ENCODE peak calls at places on chromosomes 7 and 10, in five cellular contexts. One of them, this sample, is unnamed.

GRCh38 chr7:149625339-149625946 is 127.8 kb upstream of the ZNF746 start:
- DNase-seq in CD8-positive, alpha-beta T cell: peak
- DNase-seq in stimulated activated CD8-positive, alpha-beta memory T cell treated with anti-CD3 and anti-CD28 coated beads, Interleukin-7, amount 100 ng/mL, for 1 hour: no peak
- DNase-seq in hypothalamus: no peak
- DNase-seq in foreskin fibroblast: peak
- DNase-seq in this sample: peak

GRCh38 chr10:88070080-88070880 is 206.9 kb downstream of the PTEN start:
- DNase-seq in CD8-positive, alpha-beta T cell: no peak
- DNase-seq in stimulated activated CD8-positive, alpha-beta memory T cell treated with anti-CD3 and anti-CD28 coated beads, Interleukin-7, amount 100 ng/mL, for 1 hour: no peak
- DNase-seq in hypothalamus: no peak
- DNase-seq in foreskin fibroblast: peak
- DNase-seq in this sample: no peak

GRCh38 chr7:71883415-71883814 is 528.7 kb downstream of the CALN1 start:
- DNase-seq in CD8-positive, alpha-beta T cell: no peak
- DNase-seq in stimulated activated CD8-positive, alpha-beta memory T cell treated with anti-CD3 and anti-CD28 coated beads, Interleukin-7, amount 100 ng/mL, for 1 hour: no peak
- DNase-seq in hypothalamus: no peak
- DNase-seq in foreskin fibroblast: no peak
- DNase-seq in this sample: no peak

GRCh38 chr7:19118896-19119301 is 1.5 kb upstream of the TWIST1 start:
- DNase-seq in CD8-positive, alpha-beta T cell: no peak
- DNase-seq in stimulated activated CD8-positive, alpha-beta memory T cell treated with anti-CD3 and anti-CD28 coated beads, Interleukin-7, amount 100 ng/mL, for 1 hour: no peak
- DNase-seq in hypothalamus: no peak
- DNase-seq in foreskin fibroblast: peak
- DNase-seq in this sample: no peak

GRCh38 chr10:60646966-60647796 is 131.1 kb upstream of the CDK1 start:
- DNase-seq in CD8-positive, alpha-beta T cell: peak
- DNase-seq in stimulated activated CD8-positive, alpha-beta memory T cell treated with anti-CD3 and anti-CD28 coated beads, Interleukin-7, amount 100 ng/mL, for 1 hour: no peak
- DNase-seq in hypothalamus: no peak
- DNase-seq in foreskin fibroblast: peak
- DNase-seq in this sample: peak

GRCh38 chr10:112230325-112230988 is 46.9 kb upstream of the GPAM start:
- DNase-seq in CD8-positive, alpha-beta T cell: no peak
- DNase-seq in stimulated activated CD8-positive, alpha-beta memory T cell treated with anti-CD3 and anti-CD28 coated beads, Interleukin-7, amount 100 ng/mL, for 1 hour: no peak
- DNase-seq in hypothalamus: no peak
- DNase-seq in foreskin fibroblast: no peak
- DNase-seq in this sample: no peak

GRCh38 chr7:128203047-128203491 is 38.0 kb upstream of the LEP start:
- DNase-seq in CD8-positive, alpha-beta T cell: no peak
- DNase-seq in stimulated activated CD8-positive, alpha-beta memory T cell treated with anti-CD3 and anti-CD28 coated beads, Interleukin-7, amount 100 ng/mL, for 1 hour: no peak
- DNase-seq in hypothalamus: no peak
- DNase-seq in foreskin fibroblast: no peak
- DNase-seq in this sample: no peak

GRCh38 chr10:110504111-110504735 is 6.5 kb downstream of the DUSP5 start:
- DNase-seq in CD8-positive, alpha-beta T cell: peak
- DNase-seq in stimulated activated CD8-positive, alpha-beta memory T cell treated with anti-CD3 and anti-CD28 coated beads, Interleukin-7, amount 100 ng/mL, for 1 hour: no peak
- DNase-seq in hypothalamus: no peak
- DNase-seq in foreskin fibroblast: peak
- DNase-seq in this sample: no peak

GRCh38 chr7:159091480-159092475 is 52.9 kb downstream of the VIPR2 start:
- DNase-seq in CD8-positive, alpha-beta T cell: no peak
- DNase-seq in stimulated activated CD8-positive, alpha-beta memory T cell treated with anti-CD3 and anti-CD28 coated beads, Interleukin-7, amount 100 ng/mL, for 1 hour: no peak
- DNase-seq in hypothalamus: no peak
- DNase-seq in foreskin fibroblast: no peak
- DNase-seq in this sample: peak

GRCh38 chr7:129110575-129111376 is 33.7 kb upstream of the TSPAN33 start:
- DNase-seq in CD8-positive, alpha-beta T cell: no peak
- DNase-seq in stimulated activated CD8-positive, alpha-beta memory T cell treated with anti-CD3 and anti-CD28 coated beads, Interleukin-7, amount 100 ng/mL, for 1 hour: no peak
- DNase-seq in hypothalamus: no peak
- DNase-seq in foreskin fibroblast: no peak
- DNase-seq in this sample: no peak

GRCh38 chr10:24427678-24428409 is 218.9 kb downstream of the KIAA1217 start:
- DNase-seq in CD8-positive, alpha-beta T cell: no peak
- DNase-seq in stimulated activated CD8-positive, alpha-beta memory T cell treated with anti-CD3 and anti-CD28 coated beads, Interleukin-7, amount 100 ng/mL, for 1 hour: no peak
- DNase-seq in hypothalamus: no peak
- DNase-seq in foreskin fibroblast: peak
- DNase-seq in this sample: no peak

GRCh38 chr7:24757799-24758275 is 573 bp upstream of the GSDME start:
- DNase-seq in CD8-positive, alpha-beta T cell: no peak
- DNase-seq in stimulated activated CD8-positive, alpha-beta memory T cell treated with anti-CD3 and anti-CD28 coated beads, Interleukin-7, amount 100 ng/mL, for 1 hour: no peak
- DNase-seq in hypothalamus: no peak
- DNase-seq in foreskin fibroblast: peak
- DNase-seq in this sample: no peak

GRCh38 chr7:117124585-117125220 is 171.4 kb downstream of the ST7 start:
- DNase-seq in CD8-positive, alpha-beta T cell: peak
- DNase-seq in stimulated activated CD8-positive, alpha-beta memory T cell treated with anti-CD3 and anti-CD28 coated beads, Interleukin-7, amount 100 ng/mL, for 1 hour: peak
- DNase-seq in hypothalamus: peak
- DNase-seq in foreskin fibroblast: peak
- DNase-seq in this sample: peak

This sample was measured in head of caudate nucleus.